ENCODE peak calls at places on chromosomes 2 and 18, in five cellular contexts. G is HCT116, F is PC-3, Z is GM23248, X is fibroblast of lung. K is an unnamed sample.

GRCh38 chr18:45571714-45572113 is 43.6 kb upstream of the SLC14A2 start:
- DNase-seq in G (peak), F (no peak), Z (no peak), X (no peak), K (no peak)

GRCh38 chr2:8704906-8705305 is 23.1 kb downstream of the ID2 start:
- DNase-seq in G (no peak), F (no peak), Z (no peak), X (no peak), K (no peak)

GRCh38 chr2:4576075-4576474 is 872.7 kb downstream of the DCDC2C start:
- DNase-seq in G (no peak), F (no peak), Z (no peak), X (no peak), K (no peak)

GRCh38 chr2:235935773-235936172 is 232.4 kb downstream of the GBX2 start:
- DNase-seq in G (no peak), F (no peak), Z (no peak), X (no peak), K (no peak)

GRCh38 chr2:16774091-16774490 is 108.5 kb upstream of the CYRIA start:
- DNase-seq in G (no peak), F (no peak), Z (peak), X (no peak), K (no peak)

GRCh38 chr2:17363846-17364245 is 154.4 kb downstream of the RAD51AP2 start:
- DNase-seq in G (no peak), F (no peak), Z (no peak), X (no peak), K (no peak)

GRCh38 chr2:1609706-1610485 is 134.4 kb downstream of the PXDN start:
- DNase-seq in G (no peak), F (no peak), Z (no peak), X (no peak), K (no peak)

GRCh38 chr18:69261436-69261835 is 139.3 kb upstream of the DOK6 start:
- DNase-seq in G (no peak), F (no peak), Z (no peak), X (no peak), K (peak)

GRCh38 chr2:47869859-47870258 is 36.4 kb downstream of the FBXO11 start:
- DNase-seq in G (no peak), F (no peak), Z (peak), X (no peak), K (peak)

GRCh38 chr2:228556707-228557106 is 375.2 kb upstream of the SPHKAP start:
- DNase-seq in G (no peak), F (peak), Z (peak), X (peak), K (no peak)

GRCh38 chr18:79553154-79553553 is 126.4 kb upstream of the CTDP1 start:
- DNase-seq in G (no peak), F (no peak), Z (no peak), X (no peak), K (no peak)

GRCh38 chr2:96264656-96265348 is 995 bp downstream of the TMEM127 start:
- DNase-seq in G (no peak), F (no peak), Z (peak), X (peak), K (peak)

GRCh38 chr2:174333502-174334277 is 1.1 kb upstream of the SP9 start:
- DNase-seq in G (no peak), F (no peak), Z (no peak), X (no peak), K (peak)

GRCh38 chr2:130372055-130372832 is 16.4 kb downstream of the PTPN18 start:
- DNase-seq in G (peak), F (no peak), Z (peak), X (peak), K (peak)

GRCh38 chr2:99442837-99443236 is 47.0 kb downstream of the REV1 start:
- DNase-seq in G (no peak), F (peak), Z (peak), X (peak), K (peak)

GRCh38 chr2:9980520-9980919 is 29.0 kb downstream of the GRHL1 start:
- DNase-seq in G (no peak), F (no peak), Z (no peak), X (no peak), K (no peak)

GRCh38 chr18:2573408-2573807 is 2.1 kb downstream of the NDC80 start:
- DNase-seq in G (no peak), F (no peak), Z (peak), X (no peak), K (no peak)

GRCh38 chr18:2572144-2572682 is 856 bp downstream of the NDC80 start:
- DNase-seq in G (no peak), F (peak), Z (peak), X (no peak), K (no peak)

GRCh38 chr18:2571200-2572143 is at the start of the genes METTL4 and NDC80:
- DNase-seq in G (peak), F (peak), Z (peak), X (peak), K (peak)

GRCh38 chr18:2570772-2571199 is 519 bp downstream of the METTL4 start:
- DNase-seq in G (peak), F (peak), Z (peak), X (peak), K (peak)

GRCh38 chr18:2572892-2573291 is 1.5 kb downstream of the NDC80 start:
- DNase-seq in G (no peak), F (no peak), Z (peak), X (peak), K (no peak)
- H3K4me3 ChIP-seq in G (peak), F (peak), Z (peak), X (peak), K (peak)

DNA sequence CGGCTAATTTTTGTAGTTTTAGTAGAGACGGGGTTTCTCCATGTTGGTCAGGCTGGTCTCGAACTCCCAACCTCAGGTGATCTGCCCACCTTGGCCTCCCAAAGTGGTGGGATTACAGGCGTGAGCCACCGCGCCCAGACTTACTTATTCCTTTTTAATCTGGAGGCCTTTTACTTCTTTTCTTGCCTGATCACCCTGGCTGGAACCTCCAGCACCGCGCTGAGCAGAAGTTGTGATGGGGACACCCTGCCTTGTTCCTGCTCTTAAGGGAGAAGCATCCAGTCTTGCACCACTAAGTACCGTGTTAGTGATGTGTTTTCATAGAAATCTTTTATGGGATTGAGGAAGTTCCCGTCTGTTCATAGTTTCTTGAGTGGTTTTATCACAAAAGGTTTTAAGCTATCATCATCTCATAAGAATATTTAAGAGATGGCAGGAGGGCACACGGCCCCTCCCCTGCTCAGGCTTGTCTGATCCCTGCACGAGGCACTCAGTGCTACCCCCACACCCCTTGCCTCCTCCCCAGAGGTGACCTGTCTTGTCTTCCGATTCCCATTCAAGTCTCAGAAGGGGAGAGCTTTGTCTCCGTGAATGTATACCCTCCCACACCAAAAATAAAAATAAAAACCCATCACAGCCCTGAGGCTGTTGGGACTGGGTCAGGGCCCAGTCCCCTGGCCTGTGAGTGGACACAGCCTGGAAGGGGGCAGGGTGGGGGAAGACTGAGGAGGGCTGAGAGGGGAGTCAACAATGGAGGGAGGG is 65.3 kb upstream of the SMAD7 start:
- DNase-seq in G (no peak), F (no peak), Z (no peak), X (no peak), K (no peak)
- H2AFZ ChIP-seq in G (no peak), F (no peak), Z (no peak), X (no peak), K (no peak)

GRCh38 chr2:205681836-205682238 is 464 bp upstream of the NRP2 start:
- DNase-seq in G (no peak), F (peak), Z (peak), X (peak), K (peak)
- H3K4me3 ChIP-seq in G (peak), F (peak), Z (peak), X (peak), K (peak)

DNA sequence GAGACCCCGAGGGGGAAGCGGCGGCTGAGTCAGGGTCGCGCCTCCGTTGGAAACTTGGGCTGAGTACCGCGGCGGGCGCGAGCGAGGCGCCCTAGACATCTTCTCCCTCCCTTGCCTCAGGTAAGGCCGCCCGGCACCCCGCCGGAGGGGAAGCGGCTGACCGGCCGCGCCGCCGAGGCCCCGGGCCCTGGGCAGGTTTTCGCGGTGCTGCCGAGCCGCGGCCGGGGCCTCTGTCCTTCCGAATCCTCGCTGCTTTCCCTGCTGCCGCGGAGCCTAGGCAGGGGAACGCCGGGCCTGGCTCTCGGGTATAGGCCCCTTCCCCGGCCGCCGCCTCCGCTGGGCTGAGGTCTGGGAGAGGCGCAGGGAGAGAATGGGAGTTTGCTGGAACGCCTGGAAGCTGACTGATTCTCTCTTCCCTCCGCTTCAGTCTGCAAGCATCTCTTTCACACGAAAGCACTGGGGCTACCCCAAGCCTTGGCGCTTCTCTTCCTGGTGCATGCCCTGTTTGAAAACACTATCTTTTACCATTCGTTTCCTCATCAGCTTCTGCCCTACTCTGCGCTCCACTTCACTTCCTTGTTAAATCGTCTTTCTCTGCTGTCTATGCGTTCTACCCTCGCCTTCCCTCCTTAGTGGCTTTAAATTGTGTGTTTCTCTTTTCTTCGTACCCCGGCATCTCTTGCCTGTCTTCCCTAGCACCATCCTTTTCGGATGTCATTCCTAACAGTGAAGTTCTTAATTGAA is 652 bp downstream of the PPM1B start:
- DNase-seq in G (no peak), F (peak), Z (peak), X (peak), K (no peak)
- H2AFZ ChIP-seq in G (no peak), F (peak), Z (peak), X (peak), K (peak)

GRCh38 chr2:219435701-219436100 is 1.1 kb downstream of the SPEG start:
- DNase-seq in G (no peak), F (no peak), Z (no peak), X (no peak), K (no peak)
- H3K4me3 ChIP-seq in G (no peak), F (no peak), Z (no peak), X (no peak), K (no peak)

GRCh38 chr2:102063360-102063947 is 71.7 kb downstream of the IL1R2 start:
- DNase-seq in G (no peak), F (no peak), Z (peak), X (peak), K (no peak)

GRCh38 chr2:102063948-102064678 is 72.4 kb downstream of the IL1R2 start:
- DNase-seq in G (peak), F (peak), Z (peak), X (peak), K (peak)

GRCh38 chr2:102064679-102065674 is 73.2 kb downstream of the IL1R2 start:
- DNase-seq in G (no peak), F (no peak), Z (peak), X (no peak), K (no peak)

GRCh38 chr2:102066554-102066953 is 74.8 kb downstream of the IL1R2 start:
- DNase-seq in G (no peak), F (no peak), Z (no peak), X (no peak), K (no peak)

DNA sequence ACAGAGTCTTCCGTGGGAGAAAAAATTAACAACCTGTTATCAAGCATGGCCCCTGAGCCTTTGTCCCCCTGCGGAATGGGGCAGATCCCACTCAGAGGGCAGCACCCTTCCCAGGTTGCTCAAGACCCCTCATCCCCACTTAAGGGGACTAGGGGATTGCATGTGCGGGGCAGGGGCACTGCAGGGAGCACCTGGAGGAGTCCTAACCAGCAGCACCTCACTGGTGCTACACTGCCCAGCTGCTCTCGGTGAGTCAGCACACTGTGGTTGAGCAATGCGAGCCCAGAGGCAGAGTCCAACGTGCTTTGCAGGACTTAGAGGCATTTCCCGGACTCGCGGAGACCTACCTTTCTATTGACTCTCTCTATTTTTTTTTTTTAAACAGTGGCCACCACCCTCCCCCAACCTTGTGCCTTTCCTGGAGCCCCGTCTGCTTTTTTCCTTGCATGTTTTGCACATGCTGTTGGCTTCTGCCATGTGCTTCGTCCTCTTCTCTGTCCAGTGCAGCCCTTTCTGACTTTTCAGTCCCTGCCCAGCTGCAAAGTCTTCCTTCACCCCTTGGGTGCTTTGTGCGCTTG is 74.0 kb downstream of the IL1R2 start:
- DNase-seq in G (peak), F (peak), Z (peak), X (peak), K (no peak)
- H2AFZ ChIP-seq in G (peak), F (no peak), Z (no peak), X (no peak), K (no peak)

DNA sequence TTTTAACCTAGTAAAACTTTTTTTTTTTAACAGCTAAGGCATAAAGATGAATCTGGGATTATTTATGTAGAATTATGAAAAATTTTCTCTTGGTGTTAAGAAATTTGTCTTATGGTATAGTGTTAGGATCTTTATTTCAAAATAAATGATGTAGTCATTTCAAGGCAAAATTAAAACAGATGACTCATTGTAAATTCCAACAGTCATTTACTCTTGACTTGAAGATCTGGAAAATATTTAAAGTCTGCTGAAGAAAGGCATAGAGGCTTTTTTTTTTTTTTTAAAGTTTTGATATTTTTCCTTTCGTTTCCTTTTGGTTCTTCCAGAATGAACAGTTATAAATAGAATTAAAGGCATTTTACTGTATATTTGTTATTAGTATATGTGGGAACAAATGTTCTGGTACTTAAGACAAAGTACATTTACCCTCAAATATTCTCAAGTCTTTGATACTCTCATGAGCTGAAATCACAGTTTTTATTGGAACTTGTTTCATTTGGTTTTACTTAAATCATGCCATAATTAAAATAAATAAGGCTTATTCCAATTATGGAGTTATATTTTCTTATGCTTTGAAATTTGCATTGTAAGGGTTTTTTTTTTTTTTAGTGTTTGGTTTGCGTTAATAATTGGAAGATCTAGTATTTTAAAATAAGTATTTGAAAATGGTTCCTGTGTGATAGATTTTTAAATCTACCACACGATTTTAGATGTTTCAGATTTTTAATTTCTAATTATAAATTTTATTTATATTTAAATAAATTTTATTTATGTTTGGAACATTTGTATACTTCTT is 29.9 kb downstream of the GLS start:
- DNase-seq in G (no peak), F (peak), Z (peak), X (peak), K (no peak)
- H3K4me3 ChIP-seq in G (no peak), F (no peak), Z (peak), X (no peak), K (no peak)